ENCODE peak calls at places on chromosomes 12 and 14, in nine cellular contexts. One of them, this sample, is unnamed.

GRCh38 chr12:47888127-47888819 is 16.5 kb downstream of the VDR start:
- DNase-seq in naive thymus-derived CD8-positive, alpha-beta T cell: no peak
- DNase-seq in NCI-H2081: no peak
- DNase-seq in fibroblast of mammary gland: no peak
- DNase-seq in C1 segment of cervical spinal cord: no peak
- DNase-seq in AG04450: no peak
- DNase-seq in activated T-cell treated with anti-CD3 and anti-CD28 coated beads, Interleukin-2, amount 50 U/mL, for 4 hours: no peak
- DNase-seq in foreskin fibroblast: no peak
- DNase-seq in NCI-H187 treated with DMSO at 0.1 percent for 48 hours: no peak
- DNase-seq in this sample: no peak

GRCh38 chr12:98440165-98440581 is 75.2 kb upstream of the TMPO start:
- DNase-seq in naive thymus-derived CD8-positive, alpha-beta T cell: no peak
- DNase-seq in foreskin fibroblast: peak; percentile 77
- DNase-seq in C1 segment of cervical spinal cord: no peak
- DNase-seq in NCI-H187 treated with DMSO at 0.1 percent for 48 hours: no peak
- DNase-seq in NCI-H2081: no peak
- DNase-seq in fibroblast of mammary gland: peak; percentile 95
- DNase-seq in activated T-cell treated with anti-CD3 and anti-CD28 coated beads, Interleukin-2, amount 50 U/mL, for 4 hours: no peak
- DNase-seq in AG04450: peak; percentile 66
- DNase-seq in this sample: no peak

GRCh38 chr12:123165537-123165936 is 14.6 kb upstream of the PITPNM2 start:
- DNase-seq in NCI-H187 treated with DMSO at 0.1 percent for 48 hours: no peak
- DNase-seq in fibroblast of mammary gland: no peak
- DNase-seq in C1 segment of cervical spinal cord: no peak
- DNase-seq in NCI-H2081: no peak
- DNase-seq in naive thymus-derived CD8-positive, alpha-beta T cell: no peak
- DNase-seq in foreskin fibroblast: no peak
- DNase-seq in activated T-cell treated with anti-CD3 and anti-CD28 coated beads, Interleukin-2, amount 50 U/mL, for 4 hours: no peak
- DNase-seq in AG04450: no peak
- DNase-seq in this sample: no peak

GRCh38 chr14:94775875-94776217 is 5.9 kb upstream of the GSC start:
- DNase-seq in fibroblast of mammary gland: peak; percentile 34
- DNase-seq in C1 segment of cervical spinal cord: no peak
- DNase-seq in NCI-H2081: no peak
- DNase-seq in NCI-H187 treated with DMSO at 0.1 percent for 48 hours: no peak
- DNase-seq in activated T-cell treated with anti-CD3 and anti-CD28 coated beads, Interleukin-2, amount 50 U/mL, for 4 hours: no peak
- DNase-seq in foreskin fibroblast: no peak
- DNase-seq in naive thymus-derived CD8-positive, alpha-beta T cell: no peak
- DNase-seq in AG04450: no peak
- DNase-seq in this sample: no peak

GRCh38 chr12:92538970-92539749 is 163.6 kb upstream of the PLEKHG7 start:
- DNase-seq in NCI-H187 treated with DMSO at 0.1 percent for 48 hours: no peak
- DNase-seq in fibroblast of mammary gland: peak; percentile 91
- DNase-seq in naive thymus-derived CD8-positive, alpha-beta T cell: no peak
- DNase-seq in foreskin fibroblast: peak; percentile 72
- DNase-seq in NCI-H2081: no peak
- DNase-seq in activated T-cell treated with anti-CD3 and anti-CD28 coated beads, Interleukin-2, amount 50 U/mL, for 4 hours: peak; percentile 34
- DNase-seq in AG04450: peak; percentile 37
- DNase-seq in C1 segment of cervical spinal cord: no peak
- DNase-seq in this sample: no peak

GRCh38 chr12:81229718-81230117 is 151.8 kb downstream of the ACSS3 start:
- DNase-seq in naive thymus-derived CD8-positive, alpha-beta T cell: no peak
- DNase-seq in AG04450: no peak
- DNase-seq in activated T-cell treated with anti-CD3 and anti-CD28 coated beads, Interleukin-2, amount 50 U/mL, for 4 hours: no peak
- DNase-seq in fibroblast of mammary gland: no peak
- DNase-seq in foreskin fibroblast: no peak
- DNase-seq in NCI-H187 treated with DMSO at 0.1 percent for 48 hours: no peak
- DNase-seq in C1 segment of cervical spinal cord: no peak
- DNase-seq in NCI-H2081: no peak
- DNase-seq in this sample: no peak

GRCh38 chr12:57452937-57453509 is 2.1 kb upstream of the INHBE start:
- DNase-seq in NCI-H187 treated with DMSO at 0.1 percent for 48 hours: peak; percentile 21
- DNase-seq in fibroblast of mammary gland: peak; percentile 76
- DNase-seq in NCI-H2081: peak; percentile 65
- DNase-seq in foreskin fibroblast: peak; percentile 62
- DNase-seq in activated T-cell treated with anti-CD3 and anti-CD28 coated beads, Interleukin-2, amount 50 U/mL, for 4 hours: no peak
- DNase-seq in naive thymus-derived CD8-positive, alpha-beta T cell: no peak
- DNase-seq in C1 segment of cervical spinal cord: no peak
- DNase-seq in AG04450: no peak
- DNase-seq in this sample: no peak

GRCh38 chr12:46438719-46439319 is 66.2 kb upstream of the SLC38A2 start:
- DNase-seq in foreskin fibroblast: no peak
- DNase-seq in NCI-H2081: no peak
- DNase-seq in fibroblast of mammary gland: no peak
- DNase-seq in AG04450: no peak
- DNase-seq in activated T-cell treated with anti-CD3 and anti-CD28 coated beads, Interleukin-2, amount 50 U/mL, for 4 hours: no peak
- DNase-seq in naive thymus-derived CD8-positive, alpha-beta T cell: no peak
- DNase-seq in C1 segment of cervical spinal cord: no peak
- DNase-seq in NCI-H187 treated with DMSO at 0.1 percent for 48 hours: no peak
- DNase-seq in this sample: no peak

GRCh38 chr14:103623883-103624482 is 5.0 kb upstream of the KLC1 start:
- DNase-seq in fibroblast of mammary gland: no peak
- DNase-seq in NCI-H2081: no peak
- DNase-seq in activated T-cell treated with anti-CD3 and anti-CD28 coated beads, Interleukin-2, amount 50 U/mL, for 4 hours: no peak
- DNase-seq in C1 segment of cervical spinal cord: no peak
- DNase-seq in AG04450: no peak
- DNase-seq in naive thymus-derived CD8-positive, alpha-beta T cell: no peak
- DNase-seq in NCI-H187 treated with DMSO at 0.1 percent for 48 hours: no peak
- DNase-seq in foreskin fibroblast: no peak
- DNase-seq in this sample: no peak

GRCh38 chr14:105469456-105470162 is 5.0 kb upstream of the CRIP2 start:
- DNase-seq in fibroblast of mammary gland: no peak
- DNase-seq in AG04450: no peak
- DNase-seq in C1 segment of cervical spinal cord: no peak
- DNase-seq in naive thymus-derived CD8-positive, alpha-beta T cell: no peak
- DNase-seq in NCI-H187 treated with DMSO at 0.1 percent for 48 hours: no peak
- DNase-seq in activated T-cell treated with anti-CD3 and anti-CD28 coated beads, Interleukin-2, amount 50 U/mL, for 4 hours: no peak
- DNase-seq in foreskin fibroblast: no peak
- DNase-seq in NCI-H2081: no peak
- DNase-seq in this sample: no peak

GRCh38 chr14:92645841-92646478 is 102.5 kb downstream of the LGMN start:
- DNase-seq in AG04450: peak; percentile 59
- DNase-seq in activated T-cell treated with anti-CD3 and anti-CD28 coated beads, Interleukin-2, amount 50 U/mL, for 4 hours: no peak
- DNase-seq in C1 segment of cervical spinal cord: no peak
- DNase-seq in NCI-H2081: no peak
- DNase-seq in naive thymus-derived CD8-positive, alpha-beta T cell: no peak
- DNase-seq in foreskin fibroblast: peak; percentile 66
- DNase-seq in NCI-H187 treated with DMSO at 0.1 percent for 48 hours: no peak
- DNase-seq in fibroblast of mammary gland: peak; percentile 92
- DNase-seq in this sample: no peak

GRCh38 chr12:91922674-91923073 is 223.0 kb downstream of the BTG1 start:
- DNase-seq in naive thymus-derived CD8-positive, alpha-beta T cell: no peak
- DNase-seq in foreskin fibroblast: no peak
- DNase-seq in C1 segment of cervical spinal cord: no peak
- DNase-seq in NCI-H187 treated with DMSO at 0.1 percent for 48 hours: no peak
- DNase-seq in fibroblast of mammary gland: no peak
- DNase-seq in activated T-cell treated with anti-CD3 and anti-CD28 coated beads, Interleukin-2, amount 50 U/mL, for 4 hours: no peak
- DNase-seq in AG04450: no peak
- DNase-seq in NCI-H2081: no peak
- DNase-seq in this sample: no peak

GRCh38 chr12:68832504-68832867 is 24.5 kb downstream of the MDM2 start:
- DNase-seq in foreskin fibroblast: no peak
- DNase-seq in AG04450: no peak
- DNase-seq in naive thymus-derived CD8-positive, alpha-beta T cell: no peak
- DNase-seq in fibroblast of mammary gland: no peak
- DNase-seq in NCI-H2081: peak; percentile 0
- DNase-seq in activated T-cell treated with anti-CD3 and anti-CD28 coated beads, Interleukin-2, amount 50 U/mL, for 4 hours: no peak
- DNase-seq in C1 segment of cervical spinal cord: no peak
- DNase-seq in NCI-H187 treated with DMSO at 0.1 percent for 48 hours: no peak
- DNase-seq in this sample: no peak

GRCh38 chr12:113420996-113421595 is 1.1 kb upstream of the SDSL start:
- DNase-seq in activated T-cell treated with anti-CD3 and anti-CD28 coated beads, Interleukin-2, amount 50 U/mL, for 4 hours: no peak
- DNase-seq in naive thymus-derived CD8-positive, alpha-beta T cell: no peak
- DNase-seq in NCI-H187 treated with DMSO at 0.1 percent for 48 hours: no peak
- DNase-seq in NCI-H2081: no peak
- DNase-seq in C1 segment of cervical spinal cord: no peak
- DNase-seq in AG04450: no peak
- DNase-seq in foreskin fibroblast: no peak
- DNase-seq in fibroblast of mammary gland: no peak
- DNase-seq in this sample: no peak

GRCh38 chr12:45674583-45674982 is 54.9 kb upstream of the ARID2 start:
- DNase-seq in naive thymus-derived CD8-positive, alpha-beta T cell: no peak
- DNase-seq in NCI-H187 treated with DMSO at 0.1 percent for 48 hours: no peak
- DNase-seq in NCI-H2081: no peak
- DNase-seq in foreskin fibroblast: peak; percentile 87
- DNase-seq in C1 segment of cervical spinal cord: no peak
- DNase-seq in activated T-cell treated with anti-CD3 and anti-CD28 coated beads, Interleukin-2, amount 50 U/mL, for 4 hours: no peak
- DNase-seq in fibroblast of mammary gland: peak; percentile 79
- DNase-seq in AG04450: peak; percentile 76
- DNase-seq in this sample: no peak

GRCh38 chr12:110436231-110436630 is 13.9 kb downstream of the ARPC3 start:
- DNase-seq in foreskin fibroblast: peak; percentile 26
- DNase-seq in NCI-H187 treated with DMSO at 0.1 percent for 48 hours: no peak
- DNase-seq in AG04450: no peak
- DNase-seq in NCI-H2081: no peak
- DNase-seq in C1 segment of cervical spinal cord: no peak
- DNase-seq in fibroblast of mammary gland: peak; percentile 40
- DNase-seq in activated T-cell treated with anti-CD3 and anti-CD28 coated beads, Interleukin-2, amount 50 U/mL, for 4 hours: no peak
- DNase-seq in naive thymus-derived CD8-positive, alpha-beta T cell: no peak
- DNase-seq in this sample: no peak

GRCh38 chr14:101761032-101761880 is at the start of gene PPP2R5C:
- DNase-seq in AG04450: peak; percentile 68
- DNase-seq in C1 segment of cervical spinal cord: no peak
- DNase-seq in foreskin fibroblast: peak; percentile 84
- DNase-seq in activated T-cell treated with anti-CD3 and anti-CD28 coated beads, Interleukin-2, amount 50 U/mL, for 4 hours: peak; percentile 83
- DNase-seq in NCI-H187 treated with DMSO at 0.1 percent for 48 hours: peak; percentile 64
- DNase-seq in fibroblast of mammary gland: peak; percentile 82
- DNase-seq in naive thymus-derived CD8-positive, alpha-beta T cell: peak; percentile 91
- DNase-seq in NCI-H2081: peak; percentile 86
- DNase-seq in this sample: peak; percentile 85

GRCh38 chr14:20679907-20680306 is 4.5 kb upstream of the RNASE4 start:
- DNase-seq in NCI-H2081: no peak
- DNase-seq in fibroblast of mammary gland: peak; percentile 66
- DNase-seq in activated T-cell treated with anti-CD3 and anti-CD28 coated beads, Interleukin-2, amount 50 U/mL, for 4 hours: peak; percentile 27
- DNase-seq in AG04450: no peak
- DNase-seq in foreskin fibroblast: no peak
- DNase-seq in naive thymus-derived CD8-positive, alpha-beta T cell: no peak
- DNase-seq in C1 segment of cervical spinal cord: no peak
- DNase-seq in NCI-H187 treated with DMSO at 0.1 percent for 48 hours: no peak
- DNase-seq in this sample: no peak

GRCh38 chr14:23245282-23245681 is 7.5 kb downstream of the RNF212B start:
- DNase-seq in naive thymus-derived CD8-positive, alpha-beta T cell: no peak
- DNase-seq in fibroblast of mammary gland: no peak
- DNase-seq in activated T-cell treated with anti-CD3 and anti-CD28 coated beads, Interleukin-2, amount 50 U/mL, for 4 hours: no peak
- DNase-seq in NCI-H2081: no peak
- DNase-seq in foreskin fibroblast: no peak
- DNase-seq in AG04450: no peak
- DNase-seq in C1 segment of cervical spinal cord: no peak
- DNase-seq in NCI-H187 treated with DMSO at 0.1 percent for 48 hours: no peak
- DNase-seq in this sample: no peak

GRCh38 chr14:95559203-95559602 is 24.4 kb downstream of the GLRX5 start:
- DNase-seq in foreskin fibroblast: no peak
- DNase-seq in NCI-H187 treated with DMSO at 0.1 percent for 48 hours: no peak
- DNase-seq in naive thymus-derived CD8-positive, alpha-beta T cell: no peak
- DNase-seq in AG04450: no peak
- DNase-seq in NCI-H2081: no peak
- DNase-seq in C1 segment of cervical spinal cord: no peak
- DNase-seq in fibroblast of mammary gland: no peak
- DNase-seq in activated T-cell treated with anti-CD3 and anti-CD28 coated beads, Interleukin-2, amount 50 U/mL, for 4 hours: no peak
- DNase-seq in this sample: no peak

GRCh38 chr14:88327497-88327896 is 4.4 kb upstream of the KCNK10 start:
- DNase-seq in NCI-H2081: no peak
- DNase-seq in activated T-cell treated with anti-CD3 and anti-CD28 coated beads, Interleukin-2, amount 50 U/mL, for 4 hours: no peak
- DNase-seq in C1 segment of cervical spinal cord: no peak
- DNase-seq in fibroblast of mammary gland: no peak
- DNase-seq in NCI-H187 treated with DMSO at 0.1 percent for 48 hours: no peak
- DNase-seq in AG04450: no peak
- DNase-seq in foreskin fibroblast: no peak
- DNase-seq in naive thymus-derived CD8-positive, alpha-beta T cell: no peak
- DNase-seq in this sample: no peak

GRCh38 chr12:29234965-29235364 is 85.9 kb downstream of the FAR2 start:
- DNase-seq in naive thymus-derived CD8-positive, alpha-beta T cell: no peak
- DNase-seq in C1 segment of cervical spinal cord: no peak
- DNase-seq in foreskin fibroblast: no peak
- DNase-seq in AG04450: no peak
- DNase-seq in NCI-H187 treated with DMSO at 0.1 percent for 48 hours: no peak
- DNase-seq in NCI-H2081: no peak
- DNase-seq in fibroblast of mammary gland: peak; percentile 68
- DNase-seq in activated T-cell treated with anti-CD3 and anti-CD28 coated beads, Interleukin-2, amount 50 U/mL, for 4 hours: no peak
- DNase-seq in this sample: no peak

This sample was measured in T follicular helper cell.